ENCODE peak calls at places on chromosome 15, in nine cellular contexts. J, X, K, D, T, U, A, P and N are unnamed samples.

GRCh38 chr15:80929225-80929624 is 60.4 kb downstream of the MESD start:
- DNase-seq in J (no peak), X (no peak), K (peak; percentile 2), D (no peak), T (no peak), U (no peak), A (no peak), P (no peak), N (peak; percentile 24)

GRCh38 chr15:31405200-31405929 is 78.7 kb downstream of the KLF13 start:
- DNase-seq in J (no peak), X (no peak), K (no peak), D (no peak), T (peak; percentile 52), U (no peak), A (no peak), P (no peak), N (no peak)

GRCh38 chr15:77009646-77010311 is 14.9 kb downstream of the PSTPIP1 start:
- DNase-seq in J (no peak), X (no peak), K (peak; percentile 70), D (no peak), T (no peak), U (no peak), A (no peak), P (no peak), N (no peak)

GRCh38 chr15:99347609-99348008 is 96.3 kb downstream of the LRRC28 start:
- DNase-seq in J (no peak), X (no peak), K (no peak), D (no peak), T (no peak), U (no peak), A (no peak), P (no peak), N (no peak)

GRCh38 chr15:58246041-58246440 is 107.9 kb downstream of the AQP9 start:
- DNase-seq in J (no peak), X (no peak), K (no peak), D (no peak), T (no peak), U (no peak), A (no peak), P (no peak), N (no peak)

GRCh38 chr15:90664650-90665287 is 52.4 kb upstream of the BLM start:
- DNase-seq in J (no peak), X (peak; percentile 42), K (peak; percentile 84), D (no peak), T (peak; percentile 28), U (peak; percentile 40), A (no peak), P (peak; percentile 79), N (no peak)

GRCh38 chr15:57138260-57138895 is 219.9 kb downstream of the TCF12 start:
- DNase-seq in J (peak; percentile 63), X (peak; percentile 42), K (no peak), D (no peak), T (peak; percentile 75), U (no peak), A (peak; percentile 44), P (no peak), N (no peak)

GRCh38 chr15:69656271-69657030 is 203.8 kb downstream of the RPLP1 start:
- DNase-seq in J (no peak), X (no peak), K (no peak), D (no peak), T (no peak), U (no peak), A (no peak), P (no peak), N (no peak)

GRCh38 chr15:80673561-80674244 is 21.4 kb upstream of the ABHD17C start:
- DNase-seq in J (no peak), X (no peak), K (no peak), D (no peak), T (no peak), U (no peak), A (no peak), P (no peak), N (no peak)

GRCh38 chr15:37093480-37094410 is 6.6 kb downstream of the MEIS2 start:
- DNase-seq in J (no peak), X (no peak), K (no peak), D (no peak), T (no peak), U (no peak), A (no peak), P (no peak), N (no peak)

GRCh38 chr15:47185222-47185800 is 532.0 kb upstream of the SEMA6D start:
- DNase-seq in J (no peak), X (no peak), K (no peak), D (no peak), T (no peak), U (no peak), A (no peak), P (no peak), N (no peak)

GRCh38 chr15:47184003-47184404 is 533.3 kb upstream of the SEMA6D start:
- DNase-seq in J (no peak), X (peak; percentile 5), K (peak; percentile 63), D (no peak), T (peak; percentile 62), U (no peak), A (no peak), P (peak; percentile 64), N (no peak)

GRCh38 chr15:47179988-47180387 is 537.3 kb upstream of the SEMA6D start:
- DNase-seq in J (no peak), X (no peak), K (no peak), D (no peak), T (no peak), U (no peak), A (no peak), P (no peak), N (no peak)

GRCh38 chr15:47184405-47185221 is 532.7 kb upstream of the SEMA6D start:
- DNase-seq in J (no peak), X (no peak), K (peak; percentile 63), D (no peak), T (peak; percentile 37), U (no peak), A (no peak), P (peak; percentile 61), N (no peak)

GRCh38 chr15:47182818-47183217 is 534.5 kb upstream of the SEMA6D start:
- DNase-seq in J (no peak), X (no peak), K (no peak), D (no peak), T (no peak), U (no peak), A (no peak), P (no peak), N (no peak)
- TF ChIP-seq CTCF in J (no peak), X (no peak), K (no peak), D (no peak), T (no peak), U (no peak), A (no peak), P (no peak), N (no peak)

GRCh38 chr15:47294765-47295259 is 422.5 kb upstream of the SEMA6D start:
- DNase-seq in J (no peak), X (no peak), K (no peak), D (no peak), T (no peak), U (no peak), A (no peak), P (no peak), N (no peak)

GRCh38 chr15:47292638-47293037 is 424.7 kb upstream of the SEMA6D start:
- DNase-seq in J (no peak), X (no peak), K (no peak), D (no peak), T (no peak), U (no peak), A (no peak), P (no peak), N (no peak)

GRCh38 chr15:47293763-47294162 is 423.5 kb upstream of the SEMA6D start:
- DNase-seq in J (no peak), X (peak; percentile 41), K (no peak), D (no peak), T (no peak), U (peak; percentile 80), A (no peak), P (peak; percentile 74), N (peak; percentile 82)

GRCh38 chr15:47288794-47289193 is 428.5 kb upstream of the SEMA6D start:
- DNase-seq in J (no peak), X (no peak), K (no peak), D (no peak), T (no peak), U (no peak), A (no peak), P (no peak), N (no peak)

DNA sequence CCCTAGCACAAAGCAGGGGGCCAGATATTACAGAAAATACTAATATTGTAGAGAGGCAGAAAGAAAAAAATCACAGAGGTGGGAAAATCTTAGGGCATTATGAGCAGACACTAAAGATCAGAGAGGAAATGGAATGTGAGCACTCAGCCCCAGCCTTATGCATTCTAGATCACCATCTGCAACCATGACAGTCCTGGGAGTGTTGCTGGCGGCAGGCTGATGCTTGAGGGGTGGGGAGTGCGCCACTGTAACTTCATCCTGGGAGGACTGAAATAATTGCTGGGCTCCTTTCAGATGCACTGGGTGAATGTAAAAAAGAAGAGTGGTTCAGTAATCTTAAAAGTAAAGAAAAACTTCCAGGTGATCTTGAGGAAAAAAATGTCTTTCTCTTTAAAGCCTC is 427.6 kb upstream of the SEMA6D start:
- DNase-seq in J (no peak), X (no peak), K (no peak), D (no peak), T (no peak), U (no peak), A (no peak), P (no peak), N (no peak)
- H3K9me3 ChIP-seq in J (no peaks in the 10 kb centered on the region), X (no peaks in the 10 kb centered on the region), K (no peaks in the 10 kb centered on the region), D (no peaks in the 10 kb centered on the region), T (no peaks in the 10 kb centered on the region), U (no peaks in the 10 kb centered on the region), A (no peaks in the 10 kb centered on the region), P (no peaks in the 10 kb centered on the region), N (no peaks in the 10 kb centered on the region)

DNA sequence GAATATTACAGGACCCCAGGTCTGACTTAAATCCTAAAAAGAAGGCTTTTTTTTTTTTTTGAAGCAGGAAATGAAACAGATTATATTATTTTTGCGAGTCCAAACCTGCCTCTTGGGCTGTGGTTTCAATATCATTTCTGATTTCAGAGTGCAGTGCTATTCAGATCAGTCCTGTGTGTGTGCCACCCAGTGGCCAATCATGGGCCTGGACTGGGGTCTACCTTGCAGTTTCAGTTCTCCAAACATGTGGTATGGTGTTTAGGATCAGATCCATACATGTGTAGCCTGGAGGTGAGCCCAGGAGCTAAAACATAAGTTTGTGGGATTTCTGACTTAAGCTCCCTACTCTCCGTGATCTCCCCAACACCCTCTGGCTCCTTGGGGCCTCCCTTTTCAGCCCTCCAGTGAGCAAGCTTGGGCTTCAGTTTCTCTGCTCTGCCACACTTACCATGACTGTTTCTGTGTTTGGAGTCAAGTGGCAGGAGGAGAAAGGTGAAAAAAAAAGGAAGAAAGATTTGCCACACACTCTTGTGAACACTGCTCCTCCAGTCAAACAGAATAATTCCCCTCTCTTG is 12.1 kb upstream of the THSD4 start:
- DNase-seq in J (no peak), X (no peak), K (no peak), D (no peak), T (peak; percentile 38), U (no peak), A (no peak), P (no peak), N (no peak)
- TF ChIP-seq CTCF in J (peak; percentile 60), X (peak; percentile 13), K (no peak), D (no peak), T (peak; percentile 78), U (no peak), A (peak; percentile 7), P (peak; percentile 37), N (peak; percentile 59)

DNA sequence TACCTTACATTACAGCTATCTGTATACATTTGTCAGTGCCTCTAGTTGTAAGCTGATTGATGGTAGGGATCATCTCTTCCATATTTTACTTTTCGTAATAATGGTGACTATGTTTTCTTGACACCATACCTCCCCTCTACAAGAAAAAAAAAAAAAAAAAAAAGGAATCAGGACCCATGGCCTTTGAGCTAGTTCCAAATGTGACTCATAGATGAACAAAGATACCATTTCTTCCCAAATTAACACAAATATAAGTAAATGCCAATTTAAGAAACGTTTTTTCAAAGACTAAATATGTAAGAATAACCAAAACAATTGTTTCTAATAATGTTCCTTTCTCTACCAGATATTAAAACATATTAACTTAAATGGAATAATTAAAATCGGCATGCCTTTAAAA is 23.1 kb downstream of the UBE3A start:
- DNase-seq in J (no peak), X (no peak), K (no peak), D (no peak), T (no peak), U (no peak), A (no peak), P (no peak), N (no peak)
- H3K9me3 ChIP-seq in J (peaks cover 26% of the 10 kb centered on the region), X (no peaks in the 10 kb centered on the region), K (peaks cover 19% of the 10 kb centered on the region), D (peaks cover 4% of the 10 kb centered on the region), T (no peaks in the 10 kb centered on the region), U (no peaks in the 10 kb centered on the region), A (no peaks in the 10 kb centered on the region), P (peaks cover 4% of the 10 kb centered on the region), N (no peaks in the 10 kb centered on the region)